ENCODE peak calls at places on chromosomes 12 and 14, in ten cellular contexts. B, O, H, C, V, W, J, I, F and Q are unnamed samples.

GRCh38 chr12:40058721-40059190 is 47.1 kb downstream of the SLC2A13 start:
- DNase-seq in H (peak; percentile 8), J (no peak), F (peak; percentile 8), I (no peak), W (no peak), C (no peak), V (no peak), B (no peak), O (no peak), Q (peak; percentile 14)

GRCh38 chr12:72098622-72099021 is 160.0 kb downstream of the TPH2 start:
- DNase-seq in W (no peak), F (no peak), B (no peak), J (peak; percentile 21), H (no peak), C (no peak), I (no peak), V (no peak), O (no peak), Q (no peak)

GRCh38 chr12:17470460-17470859 is 619.5 kb downstream of the RERGL start:
- DNase-seq in C (no peak), I (no peak), J (no peak), V (no peak), W (no peak), H (no peak), O (no peak), B (no peak), F (no peak), Q (no peak)

GRCh38 chr12:107990325-107990724 is 138.8 kb upstream of the WSCD2 start:
- DNase-seq in H (no peak), I (peak; percentile 64), W (peak; percentile 66), C (no peak), O (peak; percentile 21), J (no peak), V (no peak), F (peak; percentile 35), B (peak; percentile 24), Q (peak; percentile 15)

GRCh38 chr12:2351129-2351528 is 298.3 kb downstream of the CACNA1C start:
- DNase-seq in C (no peak), W (no peak), J (no peak), B (no peak), O (no peak), H (no peak), V (no peak), F (no peak), I (no peak), Q (no peak)

GRCh38 chr14:51369814-51370213 is 129.8 kb downstream of the TMX1 start:
- DNase-seq in C (no peak), B (peak; percentile 12), O (no peak), W (no peak), V (no peak), H (no peak), J (no peak), I (peak; percentile 59), F (no peak), Q (no peak)

GRCh38 chr14:101049511-101049910 is 146.0 kb upstream of the RTL1 start:
- DNase-seq in I (no peak), C (no peak), O (no peak), B (no peak), V (no peak), F (no peak), H (no peak), J (no peak), W (no peak), Q (no peak)

GRCh38 chr14:63045612-63046320 is 508 bp upstream of the KCNH5 start:
- DNase-seq in O (peak; percentile 73), F (peak; percentile 20), H (peak; percentile 23), C (peak; percentile 9), W (peak; percentile 87), J (peak; percentile 12), I (peak; percentile 83), B (no peak), V (no peak), Q (peak; percentile 71)